ENCODE peak calls at places on chromosomes 11 and 22, in seven cellular contexts. G is dorsolateral prefrontal cortex, R is neural progenitor cell, J is stromal cell of bone marrow, A is NAMALWA, Z is kidney glomerular epithelial cell, I is tibial artery. N is an unnamed sample.

GRCh38 chr11:85658180-85658579 is 6.7 kb downstream of the CREBZF start:
- DNase-seq in J (no peak), Z (no peak), G (no peak), I (no peak), R (no peak), A (no peak), N (no peak)

GRCh38 chr11:116300252-116300651 is 472.5 kb downstream of the BUD13 start:
- DNase-seq in J (no peak), I (no peak), A (no peak), R (no peak), Z (no peak), G (no peak), N (no peak)

GRCh38 chr11:118922745-118923627 is 2.7 kb downstream of the BCL9L start:
- DNase-seq in J (no peak), R (no peak), Z (no peak), A (no peak), G (no peak), I (peak; percentile 68), N (no peak)

GRCh38 chr11:74636633-74637184 is 44.3 kb downstream of the POLD3 start:
- DNase-seq in R (no peak), G (no peak), I (no peak), J (peak; percentile 69), A (no peak), Z (peak; percentile 65), N (no peak)

GRCh38 chr11:67542971-67543370 is 19.7 kb upstream of the CABP2 start:
- DNase-seq in G (no peak), I (no peak), Z (no peak), J (no peak), R (peak; percentile 35), A (no peak), N (no peak)

GRCh38 chr11:67051494-67051893 is 5.2 kb upstream of the RHOD start:
- DNase-seq in A (no peak), J (no peak), R (no peak), Z (no peak), I (no peak), G (no peak), N (peak; percentile 64)

GRCh38 chr22:48071828-48072227 is 1309.4 kb downstream of the TBC1D22A start:
- DNase-seq in A (peak; percentile 93), Z (no peak), G (no peak), R (no peak), J (no peak), I (no peak), N (no peak)

GRCh38 chr11:33643167-33643817 is 57.3 kb downstream of the C11orf91 start:
- DNase-seq in I (no peak), R (no peak), J (no peak), A (no peak), G (no peak), Z (no peak), N (no peak)

GRCh38 chr11:112260490-112260889 is at the start of gene PLET1:
- DNase-seq in I (no peak), R (no peak), Z (no peak), A (no peak), J (no peak), G (no peak), N (no peak)

GRCh38 chr11:13009921-13010736 is 1.0 kb downstream of the RASSF10 start:
- DNase-seq in R (peak; percentile 83), J (no peak), A (no peak), Z (no peak), I (no peak), G (no peak), N (no peak)

GRCh38 chr11:73961321-73961720 is 10.5 kb downstream of the DNAJB13 start:
- DNase-seq in I (no peak), G (peak; percentile 68), R (no peak), J (no peak), A (no peak), Z (peak; percentile 6), N (no peak)

GRCh38 chr11:69513663-69514062 is 32.2 kb downstream of the LINC01488 start:
- DNase-seq in Z (no peak), J (no peak), A (no peak), R (no peak), G (no peak), I (no peak), N (no peak)

GRCh38 chr11:27040302-27041115 is at the start of gene BBOX1:
- DNase-seq in Z (no peak), G (peak; percentile 40), I (peak; percentile 67), J (no peak), R (no peak), A (no peak), N (no peak)

GRCh38 chr22:37242395-37242918 is 1.6 kb downstream of the RAC2 start:
- DNase-seq in I (no peak), Z (peak; percentile 27), G (no peak), R (no peak), J (no peak), A (peak; percentile 89), N (peak; percentile 86)

GRCh38 chr22:43293259-43293658 is 49.9 kb downstream of the SCUBE1 start:
- DNase-seq in R (no peak), I (no peak), G (no peak), J (no peak), Z (no peak), A (no peak), N (peak; percentile 82)

GRCh38 chr11:9057888-9058287 is 33.5 kb downstream of the SCUBE2 start:
- DNase-seq in A (no peak), G (no peak), I (no peak), J (no peak), Z (no peak), R (peak; percentile 32), N (no peak)

GRCh38 chr22:36274547-36274946 is 21.6 kb downstream of the APOL1 start:
- DNase-seq in A (no peak), J (no peak), R (no peak), I (no peak), Z (no peak), G (no peak), N (peak; percentile 16)

GRCh38 chr11:78256962-78257361 is 68.2 kb downstream of the USP35 start:
- DNase-seq in Z (peak; percentile 37), R (no peak), I (peak; percentile 92), J (peak; percentile 90), A (no peak), G (peak; percentile 70), N (peak; percentile 83)

GRCh38 chr11:92888701-92889100 is 80.8 kb upstream of the MTNR1B start:
- DNase-seq in J (no peak), Z (no peak), R (no peak), A (no peak), G (no peak), I (no peak), N (no peak)

GRCh38 chr11:130528301-130528651 is 79.8 kb downstream of the ADAMTS15 start:
- DNase-seq in J (no peak), A (no peak), I (no peak), Z (peak; percentile 34), R (no peak), G (no peak), N (no peak)

GRCh38 chr11:78641541-78641940 is 66.9 kb upstream of the NARS2 start:
- DNase-seq in R (no peak), G (no peak), Z (no peak), A (no peak), J (no peak), I (no peak), N (no peak)

GRCh38 chr11:77503006-77503405 is 29.1 kb upstream of the PAK1 start:
- DNase-seq in R (no peak), A (no peak), G (no peak), I (no peak), Z (no peak), J (peak; percentile 21), N (no peak)

GRCh38 chr11:94151311-94151710 is 22.7 kb downstream of the PANX1 start:
- DNase-seq in Z (no peak), I (no peak), R (no peak), J (no peak), A (no peak), G (no peak), N (no peak)

GRCh38 chr11:77113382-77114088 is 10.9 kb downstream of the OMP start:
- DNase-seq in A (peak; percentile 46), J (peak; percentile 20), I (no peak), G (no peak), R (peak; percentile 70), Z (no peak), N (no peak)

GRCh38 chr11:60921259-60921658 is 3.0 kb upstream of the TMEM132A start:
- DNase-seq in I (no peak), A (no peak), Z (no peak), G (no peak), R (no peak), J (no peak), N (peak; percentile 46)

GRCh38 chr11:130728185-130729160 is 187.8 kb downstream of the SNX19 start:
- DNase-seq in G (no peak), J (no peak), I (no peak), R (no peak), Z (no peak), A (no peak), N (no peak)

GRCh38 chr22:44741929-44742328 is 10.4 kb upstream of the ARHGAP8 start:
- DNase-seq in I (no peak), A (no peak), Z (no peak), R (no peak), J (no peak), G (no peak), N (no peak)

GRCh38 chr11:2781413-2782274 is 81.8 kb upstream of the KCNQ1OT1 start:
- DNase-seq in A (no peak), I (peak; percentile 40), Z (no peak), G (peak; percentile 7), J (no peak), R (no peak), N (peak; percentile 75)

GRCh38 chr11:73521621-73522020 is 76.3 kb downstream of the FAM168A start:
- DNase-seq in G (no peak), Z (peak; percentile 48), I (no peak), A (peak; percentile 17), R (no peak), J (no peak), N (no peak)

GRCh38 chr11:111185259-111185658 is 60.3 kb upstream of the POU2AF2 start:
- DNase-seq in Z (no peak), G (no peak), A (no peak), J (no peak), R (no peak), I (no peak), N (no peak)

GRCh38 chr11:12164061-12165014 is 53.9 kb downstream of the MICAL2 start:
- DNase-seq in J (peak; percentile 71), R (no peak), Z (peak; percentile 84), A (no peak), G (no peak), I (no peak), N (no peak)

GRCh38 chr11:116557261-116557660 is 215.5 kb downstream of the BUD13 start:
- DNase-seq in J (no peak), Z (no peak), A (no peak), R (no peak), G (no peak), I (no peak), N (no peak)

GRCh38 chr11:93194673-93195291 is 3.0 kb downstream of the SLC36A4 start:
- DNase-seq in J (no peak), R (no peak), G (no peak), Z (peak; percentile 1), I (no peak), A (no peak), N (no peak)

GRCh38 chr22:44329179-44329796 is 16.5 kb upstream of the SHISAL1 start:
- DNase-seq in R (no peak), Z (no peak), I (no peak), A (peak; percentile 41), G (no peak), J (no peak), N (no peak)

GRCh38 chr11:2151500-2152257 is 9.3 kb downstream of the INS start:
- DNase-seq in Z (peak; percentile 33), G (peak; percentile 85), R (peak; percentile 94), J (peak; percentile 34), A (peak; percentile 91), I (peak; percentile 86), N (peak; percentile 81)

GRCh38 chr11:36155770-36156485 is 133.3 kb downstream of the COMMD9 start:
- DNase-seq in R (no peak), Z (peak; percentile 8), A (no peak), J (no peak), G (peak; percentile 42), I (no peak), N (no peak)

GRCh38 chr22:38314140-38314991 is 2.9 kb downstream of the CSNK1E start:
- DNase-seq in Z (no peak), A (peak; percentile 45), J (no peak), R (peak; percentile 61), I (peak; percentile 69), G (no peak), N (no peak)

GRCh38 chr22:37186228-37186996 is 1.6 kb downstream of the C1QTNF6 start:
- DNase-seq in A (peak; percentile 85), G (no peak), Z (peak; percentile 62), J (peak; percentile 57), I (no peak), R (peak; percentile 61), N (peak; percentile 48)

N was measured in suprapubic skin.